ENCODE peak calls at places on chromosomes 2 and 18, in five cellular contexts. Q is HCT116, D is K562, W is GM12878, Z is HepG2. J is an unnamed sample.

GRCh38 chr2:201260302-201260800 is at the start of gene CASP8:
- DNase-seq in Q (no peak), D (peak; percentile 34), W (no peak), Z (peak; percentile 55), J (no peak)

GRCh38 chr2:25966531-25967265 is 15.6 kb downstream of the KIF3C start:
- DNase-seq in Q (no peak), D (no peak), W (no peak), Z (no peak), J (no peak)

GRCh38 chr18:21484851-21485636 is 115.5 kb downstream of the ESCO1 start:
- DNase-seq in Q (no peak), D (no peak), W (no peak), Z (no peak), J (no peak)

GRCh38 chr2:237161239-237161638 is 75.5 kb downstream of the COPS8 start:
- DNase-seq in Q (no peak), D (no peak), W (no peak), Z (no peak), J (no peak)

GRCh38 chr2:64359176-64359891 is 94.6 kb upstream of the LGALSL start:
- DNase-seq in Q (no peak), D (no peak), W (no peak), Z (no peak), J (no peak)

GRCh38 chr18:63148449-63149199 is 170.9 kb downstream of the BCL2 start:
- DNase-seq in Q (no peak), D (no peak), W (no peak), Z (no peak), J (no peak)

GRCh38 chr2:238287702-238288649 is at the start of gene PER2:
- DNase-seq in Q (peak; percentile 43), D (peak; percentile 47), W (no peak), Z (peak; percentile 84), J (no peak)

GRCh38 chr2:177549171-177549570 is 156.6 kb downstream of the AGPS start:
- DNase-seq in Q (no peak), D (no peak), W (no peak), Z (no peak), J (no peak)

GRCh38 chr2:162697111-162697510 is 141.5 kb downstream of the KCNH7 start:
- DNase-seq in Q (no peak), D (no peak), W (no peak), Z (no peak), J (no peak)

GRCh38 chr2:185738679-185739472 is at the start of gene FSIP2:
- DNase-seq in Q (no peak), D (peak; percentile 63), W (no peak), Z (peak; percentile 65), J (peak; percentile 89)

GRCh38 chr2:174634130-174635014 is 36.8 kb upstream of the WIPF1 start:
- DNase-seq in Q (no peak), D (peak; percentile 51), W (peak; percentile 65), Z (no peak), J (no peak)

GRCh38 chr2:79383681-79384080 is 129.2 kb upstream of the CTNNA2 start:
- DNase-seq in Q (no peak), D (no peak), W (no peak), Z (no peak), J (no peak)

GRCh38 chr18:78891185-78891762 is 88.3 kb upstream of the SALL3 start:
- DNase-seq in Q (no peak), D (no peak), W (no peak), Z (no peak), J (no peak)

GRCh38 chr2:25586726-25587144 is 86.6 kb downstream of the DTNB start:
- DNase-seq in Q (no peak), D (no peak), W (peak; percentile 92), Z (no peak), J (no peak)

GRCh38 chr18:24982831-24983230 is 369.1 kb downstream of the ZNF521 start:
- DNase-seq in Q (no peak), D (no peak), W (no peak), Z (no peak), J (no peak)

GRCh38 chr2:41027095-41027494 is 575.2 kb upstream of the SLC8A1 start:
- DNase-seq in Q (no peak), D (no peak), W (no peak), Z (no peak), J (no peak)

GRCh38 chr2:66850406-66850805 is 415.5 kb downstream of the MEIS1 start:
- DNase-seq in Q (no peak), D (no peak), W (no peak), Z (no peak), J (no peak)

GRCh38 chr18:41645600-41646360 is 309.3 kb upstream of the PIK3C3 start:
- DNase-seq in Q (no peak), D (no peak), W (no peak), Z (no peak), J (no peak)

GRCh38 chr2:76120176-76120575 is 409.5 kb upstream of the GCFC2 start:
- DNase-seq in Q (no peak), D (no peak), W (no peak), Z (no peak), J (no peak)

GRCh38 chr2:180122874-180123273 is 115.8 kb upstream of the CWC22 start:
- DNase-seq in Q (no peak), D (no peak), W (no peak), Z (no peak), J (no peak)

GRCh38 chr18:76821875-76822509 is 365 bp upstream of the ZNF236 start:
- DNase-seq in Q (no peak), D (peak; percentile 85), W (no peak), Z (no peak), J (peak; percentile 58)

GRCh38 chr2:193584522-193584938 is 1389.8 kb upstream of the TMEFF2 start:
- DNase-seq in Q (peak; percentile 15), D (peak; percentile 2), W (no peak), Z (peak; percentile 71), J (no peak)

GRCh38 chr2:238063414-238064189 is 2.8 kb downstream of the SCLY start:
- DNase-seq in Q (no peak), D (no peak), W (no peak), Z (peak; percentile 39), J (no peak)

GRCh38 chr2:48306409-48307284 is 223.3 kb upstream of the STON1 start:
- DNase-seq in Q (no peak), D (no peak), W (no peak), Z (no peak), J (no peak)

GRCh38 chr2:140586379-140586778 is 1544.4 kb downstream of the LRP1B start:
- DNase-seq in Q (peak; percentile 45), D (no peak), W (peak; percentile 7), Z (peak; percentile 54), J (no peak)

GRCh38 chr18:48697441-48697840 is 158.6 kb downstream of the CTIF start:
- DNase-seq in Q (no peak), D (no peak), W (no peak), Z (no peak), J (no peak)

GRCh38 chr2:62382757-62383156 is 123.2 kb downstream of the TMEM17 start:
- DNase-seq in Q (no peak), D (no peak), W (no peak), Z (no peak), J (no peak)
- TF ChIP-seq SRF in Q (no peak), D (no peak), W (no peak), Z (no peak), J (no peak)

DNA sequence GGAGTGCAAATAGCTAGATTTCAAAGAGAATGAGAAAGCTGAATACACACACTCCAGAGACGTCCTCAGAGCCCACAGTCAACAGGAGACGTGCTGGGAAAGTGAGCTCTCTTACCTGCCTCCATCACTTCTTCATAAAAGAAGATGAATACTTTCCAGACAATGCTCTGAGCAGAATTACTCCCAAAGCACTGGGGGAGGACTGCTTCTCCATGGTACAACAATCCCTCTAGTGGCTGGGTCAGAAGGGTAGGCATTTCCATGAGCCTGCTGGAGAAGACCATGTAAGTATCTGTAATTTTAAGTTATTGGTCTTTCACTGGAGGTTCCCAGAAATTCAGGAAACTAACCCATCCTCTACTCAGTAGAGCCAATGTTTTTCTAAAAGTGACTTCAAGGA is 190.3 kb downstream of the RBM43 start:
- DNase-seq in Q (peak; percentile 10), D (no peak), W (no peak), Z (no peak), J (no peak)
- TF ChIP-seq SRF in Q (no peak), D (no peak), W (no peak), Z (no peak), J (no peak)

GRCh38 chr18:35072616-35073015 is 31.4 kb downstream of the MAPRE2 start:
- DNase-seq in Q (no peak), D (no peak), W (no peak), Z (no peak), J (no peak)

GRCh38 chr18:35071819-35072247 is 30.6 kb downstream of the MAPRE2 start:
- DNase-seq in Q (no peak), D (no peak), W (no peak), Z (no peak), J (no peak)

GRCh38 chr18:35074581-35074980 is 33.4 kb downstream of the MAPRE2 start:
- DNase-seq in Q (no peak), D (no peak), W (no peak), Z (no peak), J (no peak)

GRCh38 chr18:35075132-35075531 is 33.9 kb downstream of the MAPRE2 start:
- DNase-seq in Q (no peak), D (no peak), W (no peak), Z (no peak), J (no peak)

DNA sequence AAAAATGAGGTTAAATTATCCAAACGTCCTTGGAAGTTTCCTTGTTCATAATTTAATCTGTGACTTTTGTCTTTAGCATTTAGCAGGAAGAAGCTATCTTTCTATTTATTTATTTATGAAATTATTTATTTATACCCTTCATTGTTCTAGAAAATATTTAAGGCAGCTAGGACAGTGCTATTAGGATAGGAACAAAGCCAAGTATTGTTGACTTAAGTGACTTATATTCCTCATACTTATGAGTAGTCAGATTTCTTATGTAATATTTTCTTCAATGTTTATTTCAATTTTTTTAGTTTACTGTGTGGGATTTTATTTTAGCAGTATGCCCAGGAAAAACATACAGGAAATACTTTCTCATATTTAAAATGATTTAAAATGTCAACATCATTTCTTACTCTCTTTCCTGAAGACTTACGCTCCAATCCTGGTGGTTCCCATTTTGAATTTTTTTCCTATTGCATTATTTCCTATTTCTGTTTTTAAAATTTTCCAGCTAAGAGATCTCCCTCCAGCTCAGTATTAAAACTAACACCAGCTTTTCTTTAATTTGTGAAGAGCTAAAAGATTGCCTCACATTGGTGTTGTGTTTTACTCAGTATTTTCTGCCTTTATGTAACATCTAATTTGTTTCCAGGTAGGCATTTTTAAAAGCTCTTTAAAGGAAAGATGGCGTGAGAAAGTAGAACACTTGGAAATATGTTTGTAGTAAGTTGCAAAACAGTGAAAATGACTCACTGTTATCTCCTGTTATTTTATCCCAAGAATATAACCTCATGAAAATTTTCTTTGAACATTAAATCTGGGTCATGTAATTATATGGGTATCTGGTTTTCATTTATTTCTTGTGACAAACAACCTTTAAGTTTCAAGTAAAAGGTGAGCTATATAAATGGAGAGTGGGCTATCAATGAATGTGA is 32.2 kb downstream of the MAPRE2 start:
- DNase-seq in Q (no peak), D (no peak), W (no peak), Z (no peak), J (no peak)
- TF ChIP-seq SRF in Q (no peak), D (no peak), W (no peak), Z (no peak), J (no peak)

GRCh38 chr2:157333304-157334047 is 7.9 kb upstream of the ERMN start:
- DNase-seq in Q (no peak), D (no peak), W (no peak), Z (no peak), J (no peak)

GRCh38 chr2:157338013-157338412 is 12.4 kb upstream of the ERMN start:
- DNase-seq in Q (no peak), D (no peak), W (no peak), Z (no peak), J (no peak)

GRCh38 chr2:157334797-157335196 is 9.2 kb upstream of the ERMN start:
- DNase-seq in Q (no peak), D (no peak), W (no peak), Z (no peak), J (no peak)

GRCh38 chr2:157334335-157334734 is 8.7 kb upstream of the ERMN start:
- DNase-seq in Q (no peak), D (no peak), W (no peak), Z (no peak), J (no peak)

GRCh38 chr2:157336137-157336721 is 10.6 kb upstream of the ERMN start:
- DNase-seq in Q (peak; percentile 39), D (peak; percentile 53), W (no peak), Z (peak; percentile 44), J (no peak)
- TF ChIP-seq SRF in Q (no peak), D (no peak), W (no peak), Z (no peak), J (no peak)